ENCODE peak calls at places on chromosomes 12 and 14, in five cellular contexts. W is tibial nerve, B is SK-N-SH, A is GM12878, F is ovary. O is an unnamed sample.

GRCh38 chr12:46983959-46984833 is 95.2 kb upstream of the PCED1B start:
- DNase-seq in W (no peak), B (peak; percentile 27), A (peak; percentile 2), F (peak; percentile 27), O (no peak)

GRCh38 chr14:39097159-39097558 is 5.9 kb downstream of the SEC23A start:
- DNase-seq in W (no peak), B (no peak), A (no peak), F (no peak), O (no peak)

GRCh38 chr14:89447182-89447970 is 30.3 kb upstream of the FOXN3 start:
- DNase-seq in W (no peak), B (no peak), A (no peak), F (no peak), O (no peak)

GRCh38 chr12:46676396-46676795 is 149.4 kb downstream of the SLC38A4 start:
- DNase-seq in W (no peak), B (no peak), A (no peak), F (no peak), O (no peak)

GRCh38 chr14:44897844-44898151 is 63.9 kb downstream of the KLHL28 start:
- DNase-seq in W (no peak), B (no peak), A (no peak), F (no peak), O (no peak)

GRCh38 chr14:53894456-53894855 is 62.2 kb downstream of the BMP4 start:
- DNase-seq in W (no peak), B (no peak), A (no peak), F (no peak), O (no peak)

GRCh38 chr14:33674716-33675115 is 276.2 kb downstream of the EGLN3 start:
- DNase-seq in W (no peak), B (no peak), A (no peak), F (no peak), O (no peak)

GRCh38 chr12:41709463-41710285 is 435.0 kb downstream of the GXYLT1 start:
- DNase-seq in W (no peak), B (no peak), A (no peak), F (no peak), O (no peak)

GRCh38 chr14:55254581-55254980 is 16.6 kb upstream of the FBXO34 start:
- DNase-seq in W (no peak), B (no peak), A (no peak), F (no peak), O (no peak)

GRCh38 chr12:32535260-32535999 is 136.1 kb downstream of the FGD4 start:
- DNase-seq in W (peak; percentile 57), B (peak; percentile 81), A (no peak), F (peak; percentile 66), O (peak; percentile 91)

GRCh38 chr12:3527181-3527580 is 36.2 kb downstream of the PRMT8 start:
- DNase-seq in W (no peak), B (no peak), A (no peak), F (no peak), O (no peak)

GRCh38 chr12:25959069-25959961 is 833 bp downstream of the RASSF8 start:
- DNase-seq in W (no peak), B (peak; percentile 27), A (no peak), F (peak; percentile 75), O (peak; percentile 47)

GRCh38 chr14:87864356-87865230 is 128.4 kb downstream of the GALC start:
- DNase-seq in W (no peak), B (no peak), A (no peak), F (no peak), O (no peak)

GRCh38 chr14:89466939-89467338 is 49.9 kb upstream of the FOXN3 start:
- DNase-seq in W (no peak), B (no peak), A (no peak), F (no peak), O (no peak)

GRCh38 chr14:21840765-21841164 is 167.1 kb upstream of the OR4E1 start:
- DNase-seq in W (no peak), B (no peak), A (no peak), F (no peak), O (no peak)

GRCh38 chr14:100907240-100907639 is 3.7 kb upstream of the RTL1 start:
- DNase-seq in W (no peak), B (no peak), A (no peak), F (no peak), O (no peak)

GRCh38 chr14:28468191-28469151 is 298.1 kb upstream of the FOXG1 start:
- DNase-seq in W (no peak), B (no peak), A (no peak), F (no peak), O (no peak)

GRCh38 chr14:96146131-96146771 is 58.4 kb upstream of the BDKRB2 start:
- DNase-seq in W (no peak), B (no peak), A (no peak), F (no peak), O (no peak)

GRCh38 chr12:60335765-60336164 is 739.9 kb downstream of the SLC16A7 start:
- DNase-seq in W (no peak), B (no peak), A (no peak), F (no peak), O (no peak)

GRCh38 chr12:130968611-130969010 is 14.9 kb downstream of the ADGRD1 start:
- DNase-seq in W (peak; percentile 4), B (no peak), A (no peak), F (no peak), O (no peak)

GRCh38 chr14:93930989-93931307 is 3.8 kb downstream of the FAM181A start:
- DNase-seq in W (no peak), B (no peak), A (no peak), F (no peak), O (no peak)

GRCh38 chr12:105322070-105322469 is 8.4 kb upstream of the C12orf75 start:
- DNase-seq in W (no peak), B (no peak), A (no peak), F (no peak), O (no peak)

GRCh38 chr12:56374726-56375597 is 12.3 kb upstream of the APOF start:
- DNase-seq in W (no peak), B (no peak), A (no peak), F (no peak), O (no peak)

GRCh38 chr12:120588948-120589930 is 8.0 kb upstream of the POP5 start:
- DNase-seq in W (no peak), B (no peak), A (no peak), F (no peak), O (no peak)

GRCh38 chr14:93914278-93914677 is 12.9 kb upstream of the FAM181A start:
- DNase-seq in W (no peak), B (no peak), A (no peak), F (no peak), O (no peak)

GRCh38 chr12:130796985-130797686 is 41.9 kb downstream of the STX2 start:
- DNase-seq in W (no peak), B (no peak), A (no peak), F (no peak), O (peak; percentile 70)

GRCh38 chr14:100341301-100342031 is 18.3 kb downstream of the SLC25A47 start:
- DNase-seq in W (no peak), B (peak; percentile 14), A (peak; percentile 44), F (peak; percentile 16), O (no peak)

GRCh38 chr12:122067966-122068365 is 10.6 kb upstream of the MLXIP start:
- DNase-seq in W (peak; percentile 46), B (no peak), A (peak; percentile 56), F (peak; percentile 63), O (no peak)

GRCh38 chr14:71918955-71919354 is 13.3 kb upstream of the RGS6 start:
- DNase-seq in W (no peak), B (no peak), A (no peak), F (no peak), O (no peak)

DNA sequence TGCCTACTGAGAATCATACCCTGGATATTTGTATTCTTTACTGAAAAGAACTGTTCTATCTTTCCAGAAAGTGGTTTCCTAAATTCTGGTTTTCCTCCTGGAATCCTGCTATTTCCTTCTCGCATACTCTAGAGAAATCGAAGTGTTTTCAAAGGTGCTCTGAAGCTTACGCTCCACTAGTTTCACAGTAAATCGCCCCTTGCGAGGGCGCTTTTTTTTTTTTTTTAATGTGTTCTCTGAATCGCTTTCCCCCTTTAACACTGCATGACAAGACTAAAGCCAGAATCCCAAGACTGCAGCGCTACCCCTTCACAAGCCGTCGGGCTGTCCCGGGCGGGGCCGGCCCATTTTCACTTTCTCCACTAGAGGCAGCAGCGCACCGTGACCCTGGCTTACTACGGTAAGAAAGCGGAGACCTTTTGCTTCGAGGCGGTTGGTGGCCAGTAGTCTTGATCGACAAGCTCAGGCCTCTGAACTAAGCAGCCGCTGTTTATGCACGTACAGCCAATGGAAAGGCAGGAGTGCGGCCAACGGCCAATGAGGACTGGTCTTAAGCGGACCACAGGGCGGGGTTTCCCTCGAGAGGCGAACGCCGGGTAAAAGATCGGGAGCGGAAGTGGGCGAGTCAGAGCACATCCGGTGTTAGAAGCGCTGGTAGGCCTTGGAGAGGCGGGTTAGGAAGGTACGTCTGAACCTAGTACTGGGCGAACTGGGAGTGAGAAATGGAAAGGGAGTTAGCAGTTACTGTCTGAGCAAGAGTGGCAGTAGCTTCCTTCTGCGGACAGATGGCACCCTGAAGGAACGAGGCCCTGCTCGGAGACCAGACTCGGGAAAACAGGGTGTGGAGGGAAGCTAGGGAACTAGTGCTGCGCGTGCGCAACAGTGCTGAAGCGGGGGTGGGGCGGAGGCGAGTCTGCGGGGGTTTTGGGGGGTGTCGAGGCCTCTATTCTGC is at the start of gene TMBIM6:
- DNase-seq in W (peak; percentile 98), B (peak; percentile 90), A (peak; percentile 99), F (peak; percentile 99), O (peak; percentile 100)
- TF ChIP-seq EP300 in W (peak; percentile 65), B (no peak), A (no peak), F (no peak), O (peak; percentile 82)

GRCh38 chr12:110907583-110907982 is 12.8 kb downstream of the MYL2 start:
- DNase-seq in W (no peak), B (no peak), A (no peak), F (no peak), O (no peak)
- TF ChIP-seq EP300 in W (no peak), B (no peak), A (no peak), F (no peak), O (no peak)

GRCh38 chr12:102478416-102479098 is 1.8 kb downstream of the IGF1 start:
- DNase-seq in W (no peak), B (no peak), A (peak; percentile 82), F (no peak), O (no peak)

GRCh38 chr12:102479984-102480383 is 379 bp downstream of the IGF1 start:
- DNase-seq in W (no peak), B (no peak), A (no peak), F (no peak), O (no peak)

GRCh38 chr12:102480401-102480800 is at the start of gene IGF1:
- DNase-seq in W (no peak), B (no peak), A (no peak), F (peak; percentile 23), O (no peak)

GRCh38 chr12:102481705-102482104 is 1.3 kb upstream of the IGF1 start:
- DNase-seq in W (no peak), B (no peak), A (no peak), F (no peak), O (no peak)

GRCh38 chr12:102479099-102479887 is 1.1 kb downstream of the IGF1 start:
- DNase-seq in W (no peak), B (no peak), A (peak; percentile 62), F (no peak), O (no peak)
- TF ChIP-seq EP300 in W (no peak), B (no peak), A (no peak), F (no peak), O (no peak)

DNA sequence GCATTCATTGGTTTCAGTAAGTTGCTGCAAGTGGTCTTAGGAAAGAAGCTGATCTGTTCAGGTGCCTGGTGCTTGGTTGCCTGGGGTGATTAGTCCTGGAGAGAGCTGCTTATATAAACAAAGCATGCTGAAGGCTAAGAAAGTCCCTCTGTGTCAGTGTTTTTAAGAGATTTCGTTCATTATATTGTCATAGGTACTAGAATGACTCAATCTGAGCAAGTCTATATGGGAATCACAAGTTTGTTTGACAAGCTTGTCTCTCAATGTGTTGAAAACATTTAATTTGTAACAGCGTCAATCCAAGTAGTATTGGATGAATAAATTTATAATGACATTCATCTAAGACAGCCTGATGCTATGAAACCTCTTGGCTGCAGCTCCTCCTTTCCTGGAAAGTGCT is 256.3 kb downstream of the TMTC2 start:
- DNase-seq in W (no peak), B (no peak), A (no peak), F (no peak), O (no peak)
- TF ChIP-seq EP300 in W (no peak), B (no peak), A (no peak), F (no peak), O (no peak)